ENCODE peak calls at places on chromosome 20, in four cellular contexts. U, E, H and X are unnamed samples.

GRCh38 chr20:39893013-39893685 is 795.9 kb downstream of the MAFB start:
- DNase-seq in H (peak), U (peak), E (peak), X (peak)

GRCh38 chr20:51801220-51801991 is 915 bp downstream of the SALL4 start:
- DNase-seq in H (peak), U (peak), E (no peak), X (no peak)

GRCh38 chr20:44098256-44098630 is 88.7 kb downstream of the JPH2 start:
- DNase-seq in U (no peak), E (no peak), H (no peak), X (no peak)

GRCh38 chr20:62800314-62801259 is 4.0 kb upstream of the OGFR start:
- DNase-seq in H (no peak), U (no peak), E (no peak), X (no peak)

GRCh38 chr20:50396623-50397022 is 113.6 kb upstream of the PTPN1 start:
- DNase-seq in U (no peak), E (no peak), H (no peak), X (no peak)

GRCh38 chr20:18188446-18188845 is 50.8 kb downstream of the KAT14 start:
- DNase-seq in H (no peak), E (no peak), U (no peak), X (peak)

GRCh38 chr20:51583073-51583472 is 40.6 kb upstream of the NFATC2 start:
- DNase-seq in H (no peak), E (no peak), U (no peak), X (no peak)

GRCh38 chr20:44448753-44449546 is 26.7 kb upstream of the TTPAL start:
- DNase-seq in U (peak), E (no peak), H (peak), X (peak)

GRCh38 chr20:49405062-49405683 is 77.3 kb downstream of the KCNB1 start:
- DNase-seq in U (no peak), E (no peak), H (no peak), X (no peak)

GRCh38 chr20:11426938-11427337 is 490.8 kb upstream of the BTBD3 start:
- DNase-seq in U (no peak), H (no peak), E (no peak), X (peak)

GRCh38 chr20:55649254-55649653 is 356.1 kb downstream of the CBLN4 start:
- DNase-seq in H (no peak), U (no peak), E (no peak), X (no peak)

GRCh38 chr20:17570347-17571152 is 675 bp downstream of the DSTN start:
- DNase-seq in U (peak), E (no peak), H (peak), X (peak)

GRCh38 chr20:6731951-6732580 is 35.4 kb upstream of the BMP2 start:
- DNase-seq in H (no peak), U (no peak), E (no peak), X (no peak)

GRCh38 chr20:23445596-23446217 is 6.2 kb downstream of the CSTL1 start:
- DNase-seq in E (peak), U (no peak), H (peak), X (peak)

GRCh38 chr20:21156266-21156665 is 30.4 kb downstream of the KIZ start:
- DNase-seq in H (peak), E (peak), U (peak), X (peak)

GRCh38 chr20:768426-768978 is at the start of gene SLC52A3:
- DNase-seq in E (no peak), H (no peak), U (peak), X (no peak)

DNA sequence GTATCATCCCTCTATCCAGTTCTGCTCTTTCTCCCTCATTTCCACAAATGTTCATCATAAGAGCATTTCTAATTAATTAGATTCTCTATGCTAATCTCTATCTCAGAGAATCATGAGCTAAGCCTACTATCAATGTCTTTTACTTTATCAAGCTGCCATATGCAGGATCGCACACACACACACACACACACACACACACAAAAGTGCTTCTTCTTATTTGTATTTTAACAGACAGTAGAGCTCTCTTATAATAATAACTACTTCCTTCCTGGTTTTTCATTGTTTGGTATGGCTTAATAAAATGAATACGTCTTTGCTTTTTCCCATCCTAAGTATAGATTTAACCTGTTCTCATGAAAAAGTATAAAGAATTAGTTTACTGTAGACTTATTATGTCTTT is 170.2 kb downstream of the HAO1 start:
- DNase-seq in E (no peak), H (no peak), U (no peak), X (no peak)
- H3K4me3 ChIP-seq in E (no peak), H (no peak), U (no peak), X (no peak)

DNA sequence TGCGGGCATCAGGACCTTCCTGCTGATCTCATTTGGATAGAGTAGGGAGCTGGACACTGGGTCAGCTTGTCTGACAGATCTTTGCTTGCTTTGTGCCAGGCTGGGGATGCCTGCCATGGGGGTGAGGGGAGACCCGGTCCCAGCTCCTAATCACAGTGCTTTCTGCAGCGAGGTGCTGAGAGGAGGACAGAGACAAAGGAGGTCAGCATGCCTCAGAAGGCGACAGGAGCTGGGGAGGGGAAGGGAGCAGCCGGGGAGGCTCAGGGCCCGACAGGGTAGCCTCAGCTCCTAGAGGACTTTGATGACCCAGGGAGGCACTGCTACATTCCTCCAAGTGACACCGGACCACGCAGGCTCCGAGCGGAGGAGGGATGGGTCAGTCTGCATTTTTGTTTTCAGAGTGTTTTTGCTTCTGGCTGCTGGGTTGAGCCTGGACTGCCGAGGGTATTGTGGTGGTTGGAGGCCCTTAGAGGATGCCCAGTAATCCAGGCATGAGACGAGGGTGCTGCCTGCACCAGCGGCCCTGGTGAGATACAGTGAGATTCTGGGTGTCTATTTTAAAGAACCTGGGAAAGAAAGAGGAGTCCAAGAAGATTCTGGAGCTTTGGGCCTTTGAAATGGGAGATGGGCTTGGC is 7.8 kb downstream of the RBM38 start:
- DNase-seq in E (no peak), H (no peak), U (no peak), X (no peak)
- H3K4me3 ChIP-seq in E (no peak), H (no peak), U (no peak), X (no peak)

GRCh38 chr20:35514371-35514960 is 15.0 kb downstream of the C20orf173 start:
- DNase-seq in E (no peak), H (no peak), U (no peak), X (no peak)
- H3K4me3 ChIP-seq in E (no peak), H (no peak), U (no peak), X (no peak)

DNA sequence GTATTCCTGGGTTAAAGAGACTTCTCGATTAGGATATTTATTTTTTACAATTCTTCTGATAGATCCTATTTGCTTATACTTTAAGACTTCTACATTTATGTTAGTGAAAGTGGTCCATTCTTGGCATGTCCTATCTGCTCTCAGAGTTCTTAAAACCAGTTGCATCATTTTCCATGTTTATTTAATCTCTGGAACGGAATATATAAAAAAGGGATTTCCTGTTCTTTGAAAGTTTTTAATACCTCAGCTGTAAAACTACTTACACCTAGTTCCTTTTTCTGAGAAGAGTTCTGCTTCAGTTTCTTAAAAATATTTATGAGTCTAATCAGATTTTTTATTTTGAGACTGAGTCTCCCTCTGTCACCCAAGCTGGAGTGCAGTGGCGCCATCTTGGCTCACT is 18.0 kb upstream of the MYL9 start:
- DNase-seq in E (no peak), U (no peak), H (no peak), X (no peak)
- H3K4me3 ChIP-seq in E (no peak), U (no peak), H (no peak), X (no peak)